ENCODE peak calls at places on chromosomes 16 and 17, in six cellular contexts. One of them, this sample, is unnamed.

GRCh38 chr16:15765880-15766279 is 90.9 kb downstream of the MYH11 start:
- DNase-seq in ACHN: peak
- DNase-seq in AG20443: peak
- DNase-seq in C1 segment of cervical spinal cord: no peak
- DNase-seq in bronchial epithelial cell: peak
- DNase-seq in WTC11: peak
- DNase-seq in this sample: peak

GRCh38 chr17:27293359-27293897 is 486 bp upstream of the WSB1 start:
- DNase-seq in bronchial epithelial cell: no peak
- DNase-seq in WTC11: no peak
- DNase-seq in AG20443: peak
- DNase-seq in C1 segment of cervical spinal cord: no peak
- DNase-seq in ACHN: no peak
- DNase-seq in this sample: no peak

GRCh38 chr16:81237282-81237681 is 1.2 kb upstream of the BCO1 start:
- DNase-seq in AG20443: no peak
- DNase-seq in bronchial epithelial cell: peak
- DNase-seq in WTC11: no peak
- DNase-seq in C1 segment of cervical spinal cord: no peak
- DNase-seq in ACHN: peak
- DNase-seq in this sample: no peak

GRCh38 chr17:37710344-37710886 is 34.4 kb downstream of the HNF1B start:
- DNase-seq in AG20443: peak
- DNase-seq in C1 segment of cervical spinal cord: no peak
- DNase-seq in ACHN: peak
- DNase-seq in WTC11: peak
- DNase-seq in bronchial epithelial cell: peak
- DNase-seq in this sample: no peak

GRCh38 chr16:56515665-56516064 is 4.2 kb downstream of the BBS2 start:
- DNase-seq in WTC11: no peak
- DNase-seq in C1 segment of cervical spinal cord: no peak
- DNase-seq in ACHN: no peak
- DNase-seq in bronchial epithelial cell: no peak
- DNase-seq in AG20443: no peak
- DNase-seq in this sample: no peak

GRCh38 chr17:1956134-1956533 is 69.0 kb downstream of the RTN4RL1 start:
- DNase-seq in AG20443: no peak
- DNase-seq in WTC11: peak
- DNase-seq in ACHN: no peak
- DNase-seq in bronchial epithelial cell: no peak
- DNase-seq in C1 segment of cervical spinal cord: no peak
- DNase-seq in this sample: no peak

GRCh38 chr16:29230671-29231091 is 175.8 kb downstream of the NPIPB11 start:
- DNase-seq in ACHN: no peak
- DNase-seq in AG20443: peak
- DNase-seq in C1 segment of cervical spinal cord: no peak
- DNase-seq in WTC11: peak
- DNase-seq in bronchial epithelial cell: no peak
- DNase-seq in this sample: no peak

GRCh38 chr17:76199466-76199865 is 40.8 kb downstream of the RNF157 start:
- DNase-seq in ACHN: no peak
- DNase-seq in bronchial epithelial cell: no peak
- DNase-seq in WTC11: no peak
- DNase-seq in AG20443: no peak
- DNase-seq in C1 segment of cervical spinal cord: no peak
- DNase-seq in this sample: no peak

GRCh38 chr16:67537270-67537635 is 8.6 kb downstream of the RIPOR1 start:
- DNase-seq in AG20443: peak
- DNase-seq in bronchial epithelial cell: no peak
- DNase-seq in C1 segment of cervical spinal cord: no peak
- DNase-seq in WTC11: peak
- DNase-seq in ACHN: peak
- DNase-seq in this sample: no peak

GRCh38 chr16:86133847-86134375 is 234.9 kb downstream of the IRF8 start:
- DNase-seq in WTC11: no peak
- DNase-seq in C1 segment of cervical spinal cord: no peak
- DNase-seq in ACHN: no peak
- DNase-seq in bronchial epithelial cell: no peak
- DNase-seq in AG20443: no peak
- DNase-seq in this sample: no peak

GRCh38 chr16:80718480-80719220 is 85.7 kb downstream of the CDYL2 start:
- DNase-seq in WTC11: peak
- DNase-seq in C1 segment of cervical spinal cord: no peak
- DNase-seq in AG20443: peak
- DNase-seq in ACHN: no peak
- DNase-seq in bronchial epithelial cell: peak
- DNase-seq in this sample: no peak

GRCh38 chr17:28897769-28898259 is 281 bp upstream of the FLOT2 start:
- DNase-seq in AG20443: no peak
- DNase-seq in bronchial epithelial cell: no peak
- DNase-seq in ACHN: no peak
- DNase-seq in WTC11: no peak
- DNase-seq in C1 segment of cervical spinal cord: no peak
- DNase-seq in this sample: no peak

GRCh38 chr16:19130852-19131808 is 17.4 kb downstream of the ITPRIPL2 start:
- DNase-seq in C1 segment of cervical spinal cord: no peak
- DNase-seq in ACHN: peak
- DNase-seq in AG20443: peak
- DNase-seq in WTC11: no peak
- DNase-seq in bronchial epithelial cell: peak
- DNase-seq in this sample: peak

GRCh38 chr17:77212081-77212832 is 71.5 kb downstream of the SEC14L1 start:
- DNase-seq in AG20443: no peak
- DNase-seq in C1 segment of cervical spinal cord: no peak
- DNase-seq in ACHN: no peak
- DNase-seq in bronchial epithelial cell: no peak
- DNase-seq in WTC11: no peak
- DNase-seq in this sample: no peak

GRCh38 chr17:80371196-80371595 is 43.8 kb upstream of the ENDOV start:
- DNase-seq in bronchial epithelial cell: no peak
- DNase-seq in AG20443: no peak
- DNase-seq in C1 segment of cervical spinal cord: no peak
- DNase-seq in ACHN: no peak
- DNase-seq in WTC11: no peak
- DNase-seq in this sample: no peak

GRCh38 chr16:88383401-88384221 is 852 bp downstream of the ZNF469 start:
- DNase-seq in C1 segment of cervical spinal cord: no peak
- DNase-seq in bronchial epithelial cell: no peak
- DNase-seq in WTC11: peak
- DNase-seq in ACHN: peak
- DNase-seq in AG20443: peak
- DNase-seq in this sample: peak

GRCh38 chr17:69597898-69598692 is 183.6 kb downstream of the MAP2K6 start:
- DNase-seq in ACHN: no peak
- DNase-seq in AG20443: peak
- DNase-seq in bronchial epithelial cell: peak
- DNase-seq in WTC11: no peak
- DNase-seq in C1 segment of cervical spinal cord: no peak
- DNase-seq in this sample: no peak

GRCh38 chr16:49858200-49859129 is 2.6 kb upstream of the ZNF423 start:
- DNase-seq in AG20443: no peak
- DNase-seq in ACHN: peak
- DNase-seq in WTC11: peak
- DNase-seq in bronchial epithelial cell: no peak
- DNase-seq in C1 segment of cervical spinal cord: no peak
- DNase-seq in this sample: peak

GRCh38 chr17:6067060-6067459 is 3.1 kb upstream of the WSCD1 start:
- DNase-seq in AG20443: no peak
- DNase-seq in WTC11: no peak
- DNase-seq in ACHN: no peak
- DNase-seq in bronchial epithelial cell: no peak
- DNase-seq in C1 segment of cervical spinal cord: no peak
- DNase-seq in this sample: no peak

This sample was measured in WERI-Rb-1.